ENCODE peak calls at places on chromosome 16, in six cellular contexts. M, C, G, A, R and N are unnamed samples.

GRCh38 chr16:2814757-2815298 is 2.2 kb upstream of the PRSS21 start:
- DNase-seq in M (no peak), C (no peak), G (no peak), A (no peak), R (no peak), N (no peak)

GRCh38 chr16:10026593-10026992 is 155.6 kb downstream of the GRIN2A start:
- DNase-seq in M (no peak), C (no peak), G (no peak), A (no peak), R (no peak), N (no peak)

GRCh38 chr16:74991593-74992403 is 6.9 kb upstream of the WDR59 start:
- DNase-seq in M (no peak), C (no peak), G (no peak), A (no peak), R (peak), N (no peak)

GRCh38 chr16:47519037-47519436 is 57.9 kb downstream of the PHKB start:
- DNase-seq in M (no peak), C (no peak), G (no peak), A (no peak), R (no peak), N (no peak)

GRCh38 chr16:68009157-68009735 is 6.5 kb downstream of the DPEP2NB start:
- DNase-seq in M (no peak), C (no peak), G (no peak), A (no peak), R (no peak), N (no peak)

GRCh38 chr16:19095699-19096098 is 18.1 kb upstream of the ITPRIPL2 start:
- DNase-seq in M (no peak), C (no peak), G (peak), A (no peak), R (no peak), N (no peak)

GRCh38 chr16:53417011-53417410 is 17.3 kb upstream of the RBL2 start:
- DNase-seq in M (no peak), C (no peak), G (no peak), A (no peak), R (no peak), N (no peak)

GRCh38 chr16:19192865-19193264 is 24.8 kb downstream of the SYT17 start:
- DNase-seq in M (no peak), C (no peak), G (no peak), A (no peak), R (no peak), N (no peak)

GRCh38 chr16:68844211-68844564 is 857 bp downstream of the TANGO6 start:
- DNase-seq in M (no peak), C (no peak), G (no peak), A (no peak), R (no peak), N (no peak)

GRCh38 chr16:17270111-17270510 is 200.6 kb downstream of the XYLT1 start:
- DNase-seq in M (no peak), C (no peak), G (no peak), A (no peak), R (no peak), N (no peak)

GRCh38 chr16:79599837-79600635 is 501 bp downstream of the MAF start:
- DNase-seq in M (peak), C (peak), G (peak), A (no peak), R (peak), N (peak)

GRCh38 chr16:50305441-50306061 is 39.2 kb downstream of the ADCY7 start:
- DNase-seq in M (no peak), C (peak), G (no peak), A (no peak), R (no peak), N (no peak)

GRCh38 chr16:31128711-31129567 is 6.6 kb downstream of the PRSS8 start:
- DNase-seq in M (no peak), C (no peak), G (no peak), A (peak), R (peak), N (peak)

GRCh38 chr16:75947626-75948239 is 221.4 kb upstream of the CPHXL start:
- DNase-seq in M (no peak), C (no peak), G (no peak), A (no peak), R (peak), N (no peak)

GRCh38 chr16:12425134-12425941 is 378.3 kb downstream of the CPPED1 start:
- DNase-seq in M (no peak), C (no peak), G (no peak), A (no peak), R (no peak), N (no peak)

GRCh38 chr16:74813109-74813641 is 38.6 kb upstream of the FA2H start:
- DNase-seq in M (peak), C (peak), G (peak), A (peak), R (peak), N (peak)

GRCh38 chr16:12781777-12782176 is 21.9 kb downstream of the CPPED1 start:
- DNase-seq in M (peak), C (no peak), G (no peak), A (no peak), R (no peak), N (no peak)

GRCh38 chr16:51450913-51451312 is 299.8 kb upstream of the SALL1 start:
- DNase-seq in M (no peak), C (no peak), G (no peak), A (no peak), R (no peak), N (no peak)

GRCh38 chr16:27168790-27169189 is 34.5 kb upstream of the KDM8 start:
- DNase-seq in M (no peak), C (no peak), G (no peak), A (no peak), R (no peak), N (no peak)

GRCh38 chr16:19844945-19845641 is 39.6 kb downstream of the GPRC5B start:
- DNase-seq in M (no peak), C (no peak), G (no peak), A (no peak), R (no peak), N (no peak)